ENCODE peak calls at places on chromosome 22, in seven cellular contexts. I is body of pancreas, D is sigmoid colon, A is breast epithelium, F is HCT116, P is A549, O is heart left ventricle. W is an unnamed sample.
A peak's percentile ranks its signal among the peaks of the same experiment; 100 is the strongest.

GRCh38 chr22:50621948-50622722 is 5.8 kb downstream of the ARSA start:
- DNase-seq in A (no peak), O (peak; percentile 16), P (no peak), I (peak; percentile 44), D (no peak), F (no peak), W (no peak)

GRCh38 chr22:33443688-33444087 is 385.5 kb upstream of the SYN3 start:
- DNase-seq in P (no peak), D (no peak), F (no peak), A (no peak), I (no peak), O (no peak), W (no peak)

GRCh38 chr22:49209452-49210195 is 618.0 kb downstream of the BRD1 start:
- DNase-seq in P (no peak), O (peak; percentile 19), A (peak; percentile 14), F (no peak), D (peak; percentile 30), I (peak; percentile 41), W (no peak)

GRCh38 chr22:46072030-46072881 is 78.1 kb upstream of the PPARA start:
- DNase-seq in F (no peak), I (peak; percentile 68), A (peak; percentile 52), P (no peak), O (peak; percentile 67), D (peak; percentile 83), W (peak; percentile 42)

GRCh38 chr22:42613869-42614268 is 814 bp downstream of the POLDIP3 start:
- DNase-seq in I (no peak), F (no peak), P (no peak), D (no peak), O (no peak), A (no peak), W (no peak)

GRCh38 chr22:49373801-49374226 is 453.9 kb downstream of the BRD1 start:
- DNase-seq in A (peak; percentile 44), P (no peak), D (no peak), I (no peak), O (no peak), F (no peak), W (no peak)

GRCh38 chr22:42500836-42501179 is 18.8 kb downstream of the RRP7A start:
- DNase-seq in F (no peak), O (no peak), P (no peak), D (no peak), I (no peak), A (no peak), W (no peak)

GRCh38 chr22:24088796-24089195 is 77.7 kb downstream of the CABIN1 start:
- DNase-seq in P (no peak), D (peak; percentile 4), A (no peak), F (no peak), O (peak; percentile 4), I (no peak), W (no peak)

GRCh38 chr22:41274856-41275255 is 11.1 kb downstream of the RANGAP1 start:
- DNase-seq in P (no peak), F (no peak), A (peak; percentile 69), D (no peak), O (no peak), I (no peak), W (no peak)

GRCh38 chr22:17570851-17571631 is 7.7 kb downstream of the SLC25A18 start:
- DNase-seq in F (no peak), D (peak; percentile 98), O (peak; percentile 79), P (no peak), I (peak; percentile 67), A (peak; percentile 71), W (no peak)

GRCh38 chr22:48650323-48651035 is 1177.2 kb downstream of the BRD1 start:
- DNase-seq in P (no peak), I (no peak), O (no peak), A (no peak), D (no peak), F (no peak), W (no peak)

GRCh38 chr22:39473856-39474255 is 17.0 kb downstream of the MGAT3 start:
- DNase-seq in I (no peak), O (no peak), A (no peak), F (no peak), P (no peak), D (no peak), W (no peak)

GRCh38 chr22:41178425-41178975 is 26.6 kb upstream of the L3MBTL2 start:
- DNase-seq in O (peak; percentile 63), P (no peak), A (no peak), I (no peak), F (no peak), D (peak; percentile 71), W (no peak)

DNA sequence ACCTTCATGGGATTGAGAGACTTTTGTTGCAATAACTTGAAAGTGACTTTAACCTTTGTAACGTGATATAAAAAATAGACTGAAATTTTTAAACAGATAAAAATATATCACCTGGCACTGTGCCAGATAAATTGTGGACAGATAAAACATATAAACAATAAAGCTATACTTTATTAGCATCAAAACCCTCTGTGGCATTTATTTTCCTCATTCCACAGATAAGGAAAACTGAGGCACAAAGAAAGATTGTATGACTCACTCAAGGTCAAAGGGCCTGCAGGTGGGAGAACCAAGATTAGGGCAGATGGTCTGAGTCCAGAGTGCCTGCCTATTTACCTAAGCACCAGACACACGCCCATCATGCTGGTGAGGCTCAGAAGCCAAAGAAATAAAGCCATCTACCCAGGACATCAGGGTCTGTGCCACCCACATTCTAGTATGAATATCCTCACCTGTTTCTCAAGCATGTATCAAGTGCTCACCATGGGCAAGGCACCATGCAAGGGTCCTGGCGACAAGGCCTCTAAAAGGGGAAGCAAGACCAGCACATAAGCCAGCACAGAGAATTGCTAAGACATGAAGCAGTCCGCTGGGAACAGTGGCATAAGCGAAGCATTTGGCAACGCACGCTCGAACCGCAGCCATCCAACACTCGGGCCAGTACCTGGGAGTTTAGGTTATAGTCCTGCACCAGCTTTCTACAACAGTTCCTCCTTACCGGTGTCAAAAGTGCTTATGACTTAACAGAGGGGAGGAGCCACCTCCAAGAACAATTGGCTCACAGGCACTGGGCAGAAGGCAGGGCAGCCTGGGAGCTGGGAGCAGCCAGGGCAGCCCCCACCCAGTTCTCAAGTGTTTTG is 17.6 kb downstream of the MYH9 start:
- DNase-seq in I (peak; percentile 81), A (no peak), D (peak; percentile 86), F (no peak), P (no peak), O (no peak), W (peak; percentile 87)
- TF ChIP-seq POLR2A in I (peak; percentile 44), A (no peak), D (no peak), F (no peak), P (no peak), O (no peak), W (no peak)

GRCh38 chr22:21626735-21627469 is 2.9 kb downstream of the YDJC start:
- DNase-seq in I (no peak), P (no peak), D (no peak), O (no peak), F (no peak), A (no peak), W (no peak)
- TF ChIP-seq POLR2A in I (no peak), P (no peak), D (no peak), O (no peak), F (peak; percentile 58), A (no peak), W (peak; percentile 20)

DNA sequence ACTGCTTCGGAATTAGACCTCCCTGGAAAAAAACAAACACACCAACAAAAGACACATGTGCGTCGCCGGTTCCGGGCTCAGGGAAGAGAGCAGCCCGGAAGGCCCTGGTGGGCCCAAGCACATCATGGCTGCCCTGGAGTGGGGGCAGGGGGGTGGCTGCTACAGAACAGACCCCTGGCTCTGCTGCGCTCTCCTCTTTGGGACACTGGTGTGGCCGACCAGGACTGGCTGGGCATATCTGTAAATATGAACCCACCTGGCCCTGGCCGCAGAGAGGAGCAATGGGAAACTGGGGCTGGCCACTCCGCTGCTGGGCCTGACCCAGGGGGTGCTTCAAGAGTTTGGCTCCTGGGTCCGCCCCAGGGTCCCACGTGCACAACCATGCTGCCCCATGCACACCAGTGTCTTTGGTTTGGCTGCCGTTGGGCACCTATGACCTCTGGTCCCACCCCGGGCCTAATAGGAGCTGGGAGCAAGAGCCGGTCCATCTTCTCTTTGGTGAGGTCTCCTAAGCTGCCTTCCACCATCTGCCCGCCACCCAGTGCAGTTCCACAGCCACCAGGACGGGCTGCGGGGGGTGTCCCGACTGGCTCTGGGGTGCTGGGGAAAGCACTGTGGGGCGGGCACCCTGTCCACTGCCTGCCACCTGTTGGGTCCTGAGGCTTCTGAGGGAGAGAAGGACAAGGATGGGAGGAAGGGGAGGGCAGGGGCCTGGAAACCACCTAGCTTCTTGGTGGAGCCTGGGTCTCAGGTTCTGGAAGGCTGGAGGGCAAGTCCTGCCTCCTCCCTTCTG is 30.1 kb downstream of the PPM1F start:
- DNase-seq in A (no peak), P (no peak), D (no peak), O (no peak), F (no peak), I (no peak), W (no peak)
- TF ChIP-seq POLR2A in A (no peak), P (no peak), D (no peak), O (no peak), F (no peak), I (no peak), W (no peak)

DNA sequence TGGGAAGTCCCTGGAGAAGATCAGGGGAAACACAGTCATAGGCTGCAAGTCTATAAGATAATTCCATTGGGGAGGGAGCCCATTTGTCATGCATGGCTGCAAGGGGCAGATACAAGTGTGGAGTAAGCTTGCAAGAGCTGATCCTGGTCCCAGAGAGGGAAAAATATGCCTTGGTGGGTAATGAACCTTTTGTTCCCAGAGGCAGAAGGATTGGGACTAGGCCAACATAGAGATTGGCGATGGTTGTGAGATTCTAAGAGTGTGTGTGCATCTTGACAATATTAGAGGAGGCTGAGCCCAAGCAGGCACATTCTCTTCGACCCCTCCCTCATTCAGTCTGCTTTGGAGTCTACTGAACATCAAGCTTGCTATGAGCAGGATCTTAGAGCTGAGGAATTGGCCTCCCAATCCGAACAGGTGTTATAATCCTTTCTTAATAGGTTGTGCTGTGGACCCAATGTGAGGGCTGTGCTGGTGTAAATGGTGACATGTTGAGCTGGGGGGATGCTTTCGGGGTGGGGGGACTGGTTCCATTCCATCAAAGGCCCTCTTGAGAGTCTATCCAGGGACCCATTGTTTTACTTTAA is 18.4 kb downstream of the MIAT start:
- DNase-seq in P (no peak), F (no peak), O (no peak), D (no peak), I (no peak), A (no peak), W (no peak)
- TF ChIP-seq POLR2A in P (no peak), F (no peak), O (no peak), D (no peak), I (no peak), A (no peak), W (no peak)

GRCh38 chr22:36333632-36334031 is 54.1 kb downstream of the MYH9 start:
- DNase-seq in A (no peak), D (no peak), I (peak; percentile 71), F (no peak), O (no peak), P (no peak), W (peak; percentile 44)

GRCh38 chr22:36331306-36331911 is 56.4 kb downstream of the MYH9 start:
- DNase-seq in O (peak; percentile 87), F (peak; percentile 82), P (peak; percentile 67), D (peak; percentile 96), A (no peak), I (peak; percentile 81), W (peak; percentile 75)

GRCh38 chr22:36334081-36334831 is 53.5 kb downstream of the MYH9 start:
- DNase-seq in P (no peak), I (no peak), D (peak; percentile 85), F (no peak), A (no peak), O (peak; percentile 52), W (peak; percentile 92)

GRCh38 chr22:36331912-36332622 is 55.7 kb downstream of the MYH9 start:
- DNase-seq in P (peak; percentile 18), I (peak; percentile 67), D (peak; percentile 91), F (no peak), O (peak; percentile 84), A (no peak), W (peak; percentile 77)

GRCh38 chr22:36332623-36333331 is 55.0 kb downstream of the MYH9 start:
- DNase-seq in O (peak; percentile 57), D (no peak), A (no peak), I (peak; percentile 73), F (no peak), P (no peak), W (peak; percentile 41)
- TF ChIP-seq POLR2A in O (no peak), D (no peak), A (no peak), I (no peak), F (no peak), P (no peak), W (no peak)